ENCODE peak calls at places on chromosomes 4 and X, in six cellular contexts. Y, X, D, T, K and A are unnamed samples.

GRCh38 chr4:628346-628745 is 3.0 kb downstream of the PDE6B start:
- DNase-seq in Y (no peak), K (no peak), X (no peak), D (peak; percentile 47), T (no peak), A (no peak)

GRCh38 chr4:104395219-104395618 is 99.5 kb downstream of the CXXC4 start:
- DNase-seq in D (no peak), K (no peak), Y (no peak), T (no peak), X (no peak), A (no peak)

GRCh38 chrX:35842657-35843056 is 44.5 kb downstream of the MAGEB16 start:
- DNase-seq in Y (no peak), D (peak; percentile 2), K (no peak), T (no peak), X (no peak), A (no peak)

GRCh38 chr4:87521757-87522374 is 7.3 kb downstream of the SPARCL1 start:
- DNase-seq in Y (no peak), X (no peak), T (no peak), D (peak; percentile 1), K (peak; percentile 89), A (no peak)

GRCh38 chr4:45992728-45993127 is 131.1 kb downstream of the GABRG1 start:
- DNase-seq in K (no peak), X (no peak), Y (no peak), T (no peak), D (no peak), A (no peak)

GRCh38 chr4:182207806-182208483 is 35.3 kb upstream of the TENM3 start:
- DNase-seq in K (peak; percentile 32), T (no peak), D (no peak), X (no peak), Y (no peak), A (no peak)

GRCh38 chrX:19443886-19444530 is 71.3 kb downstream of the MAP3K15 start:
- DNase-seq in X (no peak), D (peak; percentile 2), Y (no peak), T (no peak), K (no peak), A (no peak)

GRCh38 chr4:183249854-183250253 is 70.2 kb downstream of the CLDN22 start:
- DNase-seq in X (no peak), K (peak; percentile 50), Y (no peak), T (no peak), D (peak; percentile 63), A (no peak)

GRCh38 chr4:109729155-109729562 is 711 bp downstream of the PLA2G12A start:
- DNase-seq in Y (no peak), T (no peak), K (no peak), D (peak; percentile 43), X (no peak), A (no peak)

GRCh38 chr4:184287697-184288255 is 70.1 kb upstream of the ENPP6 start:
- DNase-seq in Y (no peak), D (peak; percentile 77), T (no peak), K (peak; percentile 73), X (no peak), A (no peak)

GRCh38 chrX:133939655-133940054 is 45.7 kb downstream of the GPC3 start:
- DNase-seq in T (no peak), D (no peak), X (no peak), K (no peak), Y (no peak), A (no peak)

GRCh38 chr4:101183658-101184373 is 163.5 kb downstream of the PPP3CA start:
- DNase-seq in T (no peak), X (no peak), D (no peak), Y (no peak), K (peak; percentile 76), A (no peak)

GRCh38 chr4:168076989-168077725 is 15.2 kb upstream of the ANXA10 start:
- DNase-seq in K (peak; percentile 85), Y (peak; percentile 75), D (peak; percentile 71), X (no peak), T (no peak), A (peak; percentile 73)

GRCh38 chr4:10018818-10019438 is 2.4 kb downstream of the SLC2A9 start:
- DNase-seq in K (peak; percentile 88), Y (peak; percentile 96), X (peak; percentile 99), D (peak; percentile 93), T (peak; percentile 97), A (peak; percentile 89)

GRCh38 chr4:155757745-155758265 is 1.0 kb upstream of the GUCY1B1 start:
- DNase-seq in D (peak; percentile 42), X (no peak), T (no peak), Y (no peak), K (no peak), A (no peak)

GRCh38 chrX:12441376-12442128 is 303.3 kb downstream of the FRMPD4 start:
- DNase-seq in T (no peak), Y (no peak), X (no peak), D (no peak), K (peak; percentile 90), A (no peak)

GRCh38 chr4:86521373-86521969 is 72.6 kb upstream of the PTPN13 start:
- DNase-seq in X (no peak), K (peak; percentile 42), D (no peak), T (no peak), Y (no peak), A (no peak)

GRCh38 chr4:169256101-169256612 is 14.6 kb downstream of the SH3RF1 start:
- DNase-seq in Y (no peak), T (no peak), X (no peak), D (no peak), K (peak; percentile 56), A (no peak)

GRCh38 chr4:8427262-8427661 is 13.3 kb downstream of the ACOX3 start:
- DNase-seq in K (no peak), T (no peak), Y (no peak), D (no peak), X (no peak), A (no peak)

GRCh38 chrX:71117358-71117757 is 1.0 kb upstream of the MED12 start:
- DNase-seq in Y (no peak), T (no peak), D (no peak), K (no peak), X (no peak), A (no peak)

GRCh38 chr4:60344908-60345307 is 855.2 kb upstream of the ADGRL3 start:
- DNase-seq in X (no peak), D (peak; percentile 52), K (peak; percentile 39), T (no peak), Y (no peak), A (no peak)

GRCh38 chr4:6771229-6771671 is 11.3 kb upstream of the KIAA0232 start:
- DNase-seq in D (no peak), X (peak; percentile 81), K (no peak), T (no peak), Y (no peak), A (no peak)

GRCh38 chrX:148593146-148593545 is 92.7 kb downstream of the AFF2 start:
- DNase-seq in T (no peak), X (no peak), K (no peak), Y (no peak), D (no peak), A (no peak)

GRCh38 chrX:43940811-43941210 is 32.4 kb downstream of the NDP start:
- DNase-seq in T (no peak), X (no peak), Y (no peak), D (peak; percentile 6), K (peak; percentile 68), A (no peak)

GRCh38 chrX:20197641-20198210 is 56.1 kb upstream of the EIF1AX start:
- DNase-seq in X (no peak), K (no peak), T (no peak), Y (no peak), D (no peak), A (no peak)

GRCh38 chrX:39633293-39633692 is 464.5 kb downstream of the BCOR start:
- DNase-seq in T (no peak), D (no peak), K (no peak), Y (no peak), X (no peak), A (no peak)

GRCh38 chr4:184406915-184407314 is 67.4 kb downstream of the IRF2 start:
- DNase-seq in T (no peak), K (no peak), Y (no peak), X (no peak), D (no peak), A (no peak)

GRCh38 chr4:76809594-76810305 is 88.2 kb downstream of the SOWAHB start:
- DNase-seq in T (no peak), Y (no peak), K (no peak), D (peak; percentile 11), X (no peak), A (no peak)

GRCh38 chrX:119895843-119896326 is at the start of gene AKAP14:
- DNase-seq in T (no peak), D (peak; percentile 6), X (no peak), Y (no peak), K (no peak), A (no peak)

GRCh38 chrX:38891641-38892413 is 90.6 kb downstream of the MID1IP1 start:
- DNase-seq in D (peak; percentile 37), Y (no peak), K (no peak), X (no peak), T (peak; percentile 12), A (no peak)

GRCh38 chr4:123995939-123996338 is 599.3 kb downstream of the SPRY1 start:
- DNase-seq in X (no peak), K (peak; percentile 59), Y (no peak), D (no peak), T (no peak), A (no peak)

GRCh38 chr4:174213734-174214101 is 69.7 kb downstream of the FBXO8 start:
- DNase-seq in X (no peak), K (no peak), D (no peak), T (no peak), Y (peak; percentile 21), A (no peak)

GRCh38 chr4:5133201-5133600 is 81.9 kb downstream of the STK32B start:
- DNase-seq in Y (no peak), T (no peak), K (peak; percentile 16), X (no peak), D (peak; percentile 45), A (no peak)

GRCh38 chr4:11647433-11647832 is 218.7 kb upstream of the HS3ST1 start:
- DNase-seq in X (no peak), D (no peak), T (no peak), K (no peak), Y (no peak), A (no peak)

GRCh38 chr4:42104521-42104920 is 47.9 kb downstream of the BEND4 start:
- DNase-seq in D (peak; percentile 29), T (no peak), Y (no peak), K (peak; percentile 27), X (no peak), A (no peak)

GRCh38 chr4:87551361-87551760 is 22.2 kb upstream of the SPARCL1 start:
- DNase-seq in Y (no peak), T (no peak), X (no peak), K (no peak), D (no peak), A (no peak)